ENCODE peak calls at places on chromosomes 3 and 15, in eight cellular contexts. Y is CD8-positive, alpha-beta T cell; X is AG04450; G is fibroblast of mammary gland; M is esophagus squamous epithelium; T is body of pancreas; F is heart left ventricle; P is bronchial epithelial cell. H is an unnamed sample.

GRCh38 chr3:186124618-186125017 is 15.7 kb upstream of the ETV5 start:
- DNase-seq in M (no peak), T (peak), X (no peak), F (no peak), G (no peak), Y (no peak), P (peak), H (no peak)

GRCh38 chr3:13068269-13069010 is 4.8 kb downstream of the IQSEC1 start:
- DNase-seq in Y (no peak), T (no peak), G (no peak), F (no peak), P (no peak), X (no peak), M (no peak), H (no peak)

GRCh38 chr3:32968367-32969087 is 17.1 kb downstream of the CCR4 start:
- DNase-seq in M (no peak), F (no peak), G (no peak), X (no peak), P (no peak), T (no peak), Y (no peak), H (no peak)

GRCh38 chr3:12759097-12759679 is at the start of gene TMEM40:
- DNase-seq in Y (no peak), M (no peak), F (no peak), T (no peak), P (peak), X (no peak), G (no peak), H (no peak)

GRCh38 chr3:167653750-167654149 is at the start of gene WDR49:
- DNase-seq in P (no peak), Y (no peak), M (no peak), X (no peak), T (no peak), G (no peak), F (no peak), H (peak)

GRCh38 chr3:129607391-129608068 is 1.1 kb upstream of the PLXND1 start:
- DNase-seq in T (no peak), P (no peak), G (no peak), Y (no peak), X (no peak), F (no peak), M (no peak), H (no peak)

GRCh38 chr3:46110701-46111493 is 83.6 kb upstream of the XCR1 start:
- DNase-seq in G (peak), M (no peak), X (no peak), T (no peak), Y (no peak), F (no peak), P (peak), H (no peak)

GRCh38 chr15:72782993-72783562 is 480 bp downstream of the ADPGK start:
- DNase-seq in G (peak), P (peak), M (no peak), F (peak), X (no peak), T (no peak), Y (peak), H (peak)

GRCh38 chr15:31905054-31905453 is 125.3 kb upstream of the CHRNA7 start:
- DNase-seq in T (no peak), G (no peak), Y (no peak), X (no peak), F (no peak), P (no peak), M (no peak), H (no peak)

GRCh38 chr3:134373942-134374790 is at the start of gene AMOTL2:
- DNase-seq in G (peak), F (peak), Y (no peak), M (no peak), T (peak), P (peak), X (peak), H (peak)

GRCh38 chr3:138241061-138241460 is 54.0 kb downstream of the ARMC8 start:
- DNase-seq in M (no peak), Y (no peak), X (peak), G (peak), T (no peak), P (peak), F (no peak), H (no peak)

GRCh38 chr3:103919327-103919726 is 1447.4 kb upstream of the ALCAM start:
- DNase-seq in P (no peak), G (no peak), T (no peak), M (no peak), X (no peak), Y (no peak), F (no peak), H (no peak)

GRCh38 chr3:17972476-17972875 is 230.0 kb upstream of the TBC1D5 start:
- DNase-seq in M (no peak), F (no peak), P (no peak), G (no peak), Y (no peak), T (no peak), X (no peak), H (no peak)

GRCh38 chr15:68712886-68713285 is 107.8 kb downstream of the ANP32A start:
- DNase-seq in G (no peak), M (no peak), T (no peak), Y (no peak), P (no peak), F (no peak), X (no peak), H (no peak)

GRCh38 chr15:65384895-65385867 is 7.4 kb upstream of the IGDCC3 start:
- DNase-seq in M (peak), F (peak), P (peak), T (peak), G (peak), Y (peak), X (peak), H (peak)

GRCh38 chr3:12154151-12154550 is 4.6 kb downstream of the TIMP4 start:
- DNase-seq in T (no peak), M (no peak), P (no peak), X (no peak), Y (no peak), F (no peak), G (peak), H (no peak)

GRCh38 chr3:47645551-47645950 is 66.9 kb upstream of the CSPG5 start:
- DNase-seq in X (no peak), F (no peak), M (no peak), P (peak), G (peak), Y (no peak), T (no peak), H (no peak)

GRCh38 chr3:150227839-150228238 is 180.3 kb upstream of the TSC22D2 start:
- DNase-seq in G (peak), M (no peak), T (peak), X (no peak), Y (no peak), F (peak), P (peak), H (peak)

GRCh38 chr3:40191850-40192448 is 117.6 kb upstream of the EIF1B start:
- DNase-seq in M (no peak), G (peak), P (peak), Y (peak), T (peak), X (peak), F (peak), H (peak)

GRCh38 chr15:55552926-55553325 is 35.2 kb downstream of the PYGO1 start:
- DNase-seq in T (no peak), G (peak), F (peak), Y (no peak), X (peak), M (no peak), P (no peak), H (peak)

GRCh38 chr3:122025296-122025695 is 3.2 kb upstream of the ILDR1 start:
- DNase-seq in X (no peak), Y (no peak), P (no peak), T (no peak), M (no peak), G (no peak), F (no peak), H (no peak)

GRCh38 chr15:45705510-45706473 is 71.0 kb downstream of the SQOR start:
- DNase-seq in Y (peak), T (peak), P (peak), G (peak), X (peak), M (peak), F (peak), H (peak)

GRCh38 chr15:45450468-45450867 is 72.1 kb downstream of the SLC30A4 start:
- DNase-seq in M (no peak), G (no peak), P (no peak), Y (no peak), T (no peak), F (no peak), X (no peak), H (no peak)

GRCh38 chr15:94882071-94882712 is 650.8 kb downstream of the MCTP2 start:
- DNase-seq in M (no peak), P (peak), G (no peak), F (no peak), T (no peak), Y (no peak), X (no peak), H (no peak)
- H3K4me3 ChIP-seq in M (no peak), P (no peak), G (no peak), F (no peak), T (no peak), Y (no peak), X (no peak), H (no peak)

GRCh38 chr3:14761121-14761672 is 57.6 kb upstream of the FGD5 start:
- DNase-seq in X (no peak), T (no peak), P (no peak), M (no peak), G (no peak), Y (no peak), F (no peak), H (no peak)
- TF ChIP-seq CTCF in X (no peak), T (no peak), P (no peak), M (no peak), G (no peak), Y (no peak), F (no peak), H (no peak)

GRCh38 chr3:128486157-128486691 is 6.8 kb downstream of the GATA2 start:
- DNase-seq in Y (no peak), T (no peak), M (no peak), F (no peak), G (no peak), X (no peak), P (no peak), H (no peak)

GRCh38 chr3:128484404-128485282 is 8.4 kb downstream of the GATA2 start:
- DNase-seq in M (no peak), G (no peak), T (no peak), X (no peak), Y (no peak), F (no peak), P (no peak), H (no peak)

GRCh38 chr3:128483657-128484403 is 9.2 kb downstream of the GATA2 start:
- DNase-seq in T (no peak), M (no peak), Y (no peak), F (no peak), X (no peak), P (no peak), G (no peak), H (no peak)

GRCh38 chr3:128486692-128487537 is 6.1 kb downstream of the GATA2 start:
- DNase-seq in Y (no peak), T (no peak), P (no peak), G (no peak), M (no peak), X (no peak), F (peak), H (no peak)

DNA sequence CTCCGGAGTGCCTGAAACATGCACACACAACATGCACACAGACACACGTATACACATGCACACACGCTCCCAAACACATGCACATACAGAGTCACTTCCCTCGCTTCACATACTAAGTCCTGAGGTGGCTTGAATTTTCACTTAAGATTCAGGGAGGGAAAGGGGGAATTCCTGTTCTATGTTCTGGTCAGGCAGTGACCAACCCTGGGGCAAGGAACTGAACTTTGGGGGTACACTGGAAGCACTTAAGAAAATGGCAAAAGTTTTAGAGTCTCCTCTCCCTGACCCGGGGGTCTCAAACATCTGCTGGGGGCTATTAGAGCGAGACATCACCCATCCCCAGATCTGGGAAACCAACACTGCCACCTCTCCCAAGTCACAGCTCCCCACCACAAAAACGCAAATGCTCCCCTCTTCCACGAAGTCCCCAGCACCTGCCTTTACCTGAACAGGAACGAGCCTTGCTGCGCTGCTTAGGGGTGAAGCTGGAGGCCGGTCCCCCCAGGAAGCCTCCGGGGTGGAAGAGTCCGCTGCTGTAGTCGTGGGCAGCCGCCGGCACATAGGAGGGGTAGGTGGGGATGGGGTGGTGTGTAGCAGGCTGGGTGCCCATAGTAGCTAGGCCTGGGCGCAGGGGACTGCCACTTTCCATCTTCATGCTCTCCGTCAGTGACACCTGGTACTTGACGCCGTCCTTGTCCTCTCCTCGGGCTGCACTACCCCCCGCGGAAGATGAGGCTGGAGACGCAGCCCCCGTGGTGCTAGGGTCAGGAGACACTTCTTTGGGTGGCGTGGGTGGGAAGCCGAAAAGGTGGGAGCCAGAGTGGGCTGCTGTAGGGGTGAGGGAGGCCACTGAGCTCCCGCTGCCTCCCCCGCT is 7.5 kb downstream of the GATA2 start:
- DNase-seq in X (no peak), F (no peak), Y (no peak), P (no peak), M (no peak), T (no peak), G (no peak), H (no peak)
- H3K4me3 ChIP-seq in X (peak), F (peak), Y (no peak), P (no peak), M (peak), T (no peak), G (no peak), H (peak)

GRCh38 chr3:151425640-151426336 is 35.1 kb downstream of the IGSF10 start:
- DNase-seq in T (no peak), G (no peak), X (no peak), M (no peak), F (no peak), P (no peak), Y (no peak), H (no peak)

GRCh38 chr3:151421956-151422355 is 37.4 kb upstream of the P2RY12 start:
- DNase-seq in T (no peak), F (no peak), G (no peak), Y (no peak), P (no peak), X (no peak), M (no peak), H (no peak)

GRCh38 chr3:151423091-151423490 is 37.8 kb downstream of the IGSF10 start:
- DNase-seq in T (no peak), G (no peak), X (no peak), P (no peak), Y (no peak), M (no peak), F (no peak), H (no peak)

GRCh38 chr3:151428386-151428785 is 32.5 kb downstream of the IGSF10 start:
- DNase-seq in P (no peak), T (no peak), X (no peak), F (no peak), G (no peak), M (no peak), Y (no peak), H (no peak)

GRCh38 chr3:151426337-151426648 is 34.6 kb downstream of the IGSF10 start:
- DNase-seq in F (no peak), G (no peak), P (no peak), M (no peak), X (no peak), T (no peak), Y (no peak), H (no peak)
- TF ChIP-seq CTCF in F (no peak), G (no peak), P (no peak), M (no peak), X (no peak), T (no peak), Y (no peak), H (no peak)

GRCh38 chr15:90885432-90886290 is 1.4 kb downstream of the FES start:
- DNase-seq in P (peak), Y (peak), T (peak), M (no peak), F (peak), X (peak), G (peak), H (peak)

GRCh38 chr15:90886291-90886614 is 1.9 kb downstream of the FES start:
- DNase-seq in Y (no peak), P (no peak), M (no peak), T (no peak), X (no peak), G (no peak), F (no peak), H (no peak)

GRCh38 chr15:90883971-90884718 is at the start of gene FES:
- DNase-seq in X (no peak), P (no peak), G (no peak), F (peak), T (no peak), M (no peak), Y (no peak), H (peak)

GRCh38 chr15:90883526-90883931 is 775 bp upstream of the FES start:
- DNase-seq in X (no peak), M (no peak), P (no peak), T (no peak), Y (no peak), F (no peak), G (no peak), H (no peak)

GRCh38 chr15:90884719-90885431 is 571 bp downstream of the FES start:
- DNase-seq in P (no peak), F (no peak), T (no peak), M (no peak), X (no peak), Y (no peak), G (no peak), H (no peak)
- H3K4me3 ChIP-seq in P (peak), F (peak), T (peak), M (peak), X (peak), Y (no peak), G (peak), H (peak)

GRCh38 chr15:25739687-25740121 is 123.4 kb downstream of the ATP10A start:
- DNase-seq in T (no peak), P (peak), M (no peak), Y (peak), F (no peak), X (peak), G (peak), H (no peak)
- TF ChIP-seq CTCF in T (no peak), P (no peak), M (no peak), Y (peak), F (no peak), X (peak), G (peak), H (peak)

GRCh38 chr3:71341721-71342120 is 241.8 kb downstream of the FOXP1 start:
- DNase-seq in Y (no peak), M (no peak), X (peak), G (peak), F (no peak), T (no peak), P (peak), H (no peak)

DNA sequence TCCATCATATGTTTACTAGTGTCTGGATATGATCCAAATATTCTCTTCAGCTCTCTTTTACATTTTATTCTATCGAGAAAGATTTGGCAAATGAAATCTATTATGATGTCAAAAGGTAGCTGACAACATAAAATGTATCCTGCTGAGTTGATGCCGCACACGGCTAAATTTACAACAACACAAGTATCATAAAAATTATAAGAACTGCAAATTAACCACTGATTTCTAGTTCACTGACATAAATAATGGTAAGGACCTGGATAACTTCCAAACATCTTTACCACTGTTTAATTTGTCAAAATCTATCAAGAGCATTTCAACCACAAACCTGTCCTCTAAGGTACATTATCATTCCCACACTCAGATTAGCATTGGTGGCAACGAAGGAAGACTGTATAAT is 244.5 kb downstream of the FOXP1 start:
- DNase-seq in M (no peak), F (no peak), Y (no peak), T (no peak), X (no peak), P (no peak), G (no peak), H (no peak)
- H3K4me3 ChIP-seq in M (no peak), F (no peak), Y (no peak), T (no peak), X (no peak), P (no peak), G (no peak), H (no peak)

DNA sequence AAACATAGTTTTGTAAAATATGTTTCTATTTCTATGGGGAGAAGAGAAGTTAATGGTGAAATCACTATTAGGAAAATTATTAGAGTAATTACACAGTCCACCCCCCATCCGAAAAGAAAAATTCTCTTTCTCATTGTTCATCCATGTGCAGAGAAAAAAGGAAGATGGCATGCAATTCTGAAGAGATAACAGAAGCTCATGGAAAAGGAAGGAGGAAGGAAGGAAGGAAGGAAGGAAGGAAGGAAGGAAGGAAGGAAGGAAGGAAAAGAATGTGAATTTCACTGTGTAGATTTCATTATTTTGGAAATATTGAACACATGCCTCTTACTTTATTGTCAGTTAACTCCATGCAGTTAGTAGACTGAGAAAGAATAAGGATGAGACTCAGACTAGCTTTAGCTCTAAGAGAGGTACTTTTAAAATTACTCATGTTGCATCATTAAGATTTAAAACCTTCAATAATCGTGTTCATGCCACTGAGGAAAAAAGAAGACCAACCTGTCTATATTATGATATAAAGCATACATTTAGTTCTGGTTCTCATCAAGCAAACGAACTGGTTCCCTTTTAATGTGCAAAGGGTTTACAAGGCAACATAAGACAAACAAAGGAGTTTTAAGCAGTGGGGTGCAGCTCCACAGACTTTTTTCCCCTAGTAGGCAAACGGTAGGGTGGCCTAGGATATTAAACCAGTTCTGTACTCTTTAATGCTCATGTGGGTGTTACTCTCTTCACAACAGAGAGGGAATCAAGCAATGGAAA is 379.6 kb downstream of the FOXP1 start:
- DNase-seq in M (no peak), X (no peak), T (no peak), P (no peak), G (no peak), Y (no peak), F (no peak), H (no peak)
- TF ChIP-seq CTCF in M (no peak), X (no peak), T (no peak), P (no peak), G (no peak), Y (no peak), F (no peak), H (no peak)